ENCODE peak calls at places on chromosome 5, in five cellular contexts. U is HuH-7.5; L is kidney tubule cell; C is stomach; V is stimulated activated CD4-positive, alpha-beta T cell treated with anti-CD3 and anti-CD28 coated beads, TNF-alpha, amount 100 ng/mL, for 4 hours. T is an unnamed sample.

GRCh38 chr5:59097116-59097515 is 514.2 kb downstream of the RAB3C start:
- DNase-seq in V (no peak), L (no peak), U (no peak), C (no peak), T (no peak)

GRCh38 chr5:110702704-110703103 is 23.8 kb downstream of the TMEM232 start:
- DNase-seq in C (no peak), U (no peak), V (no peak), L (no peak), T (no peak)

GRCh38 chr5:138626333-138626944 is 51.2 kb upstream of the HSPA9 start:
- DNase-seq in V (no peak), C (no peak), U (no peak), L (no peak), T (no peak)

GRCh38 chr5:3020426-3020825 is 268.9 kb upstream of the IRX2 start:
- DNase-seq in C (no peak), L (no peak), V (no peak), U (no peak), T (no peak)

GRCh38 chr5:37248387-37248969 is 698 bp downstream of the CPLANE1 start:
- DNase-seq in V (no peak), L (peak; percentile 29), U (no peak), C (no peak), T (no peak)

GRCh38 chr5:139880416-139881144 is 85.0 kb downstream of the PSD2 start:
- DNase-seq in U (no peak), C (no peak), L (no peak), V (no peak), T (no peak)

GRCh38 chr5:74250304-74251102 is 390.0 kb downstream of the ENC1 start:
- DNase-seq in U (no peak), C (no peak), V (no peak), L (no peak), T (no peak)

GRCh38 chr5:172107606-172108005 is 80.4 kb downstream of the STK10 start:
- DNase-seq in V (no peak), L (peak; percentile 63), U (no peak), C (no peak), T (no peak)

GRCh38 chr5:22780756-22781155 is 72.4 kb downstream of the CDH12 start:
- DNase-seq in C (no peak), L (no peak), U (no peak), V (no peak), T (no peak)

GRCh38 chr5:135176991-135177390 is 143.0 kb upstream of the PITX1 start:
- DNase-seq in V (no peak), C (no peak), L (no peak), U (no peak), T (no peak)

GRCh38 chr5:127757576-127757975 is 54.4 kb downstream of the CCDC192 start:
- DNase-seq in C (peak; percentile 35), U (no peak), L (peak; percentile 71), V (no peak), T (peak; percentile 11)

GRCh38 chr5:77368367-77368766 is 123.7 kb downstream of the WDR41 start:
- DNase-seq in L (no peak), V (no peak), C (no peak), U (no peak), T (no peak)

GRCh38 chr5:9201011-9201410 is 344.9 kb downstream of the SEMA5A start:
- DNase-seq in V (no peak), L (no peak), U (no peak), C (no peak), T (no peak)

GRCh38 chr5:160463775-160464465 is 42.3 kb downstream of the PTTG1 start:
- DNase-seq in V (no peak), L (peak; percentile 80), C (no peak), U (no peak), T (no peak)

GRCh38 chr5:101977729-101978345 is 318.2 kb downstream of the SLCO4C1 start:
- DNase-seq in L (peak; percentile 43), C (no peak), V (no peak), U (peak; percentile 16), T (no peak)